ENCODE peak calls at places on chromosomes 1 and 21, in seven cellular contexts. L is SJSA1; Y is fibroblast of lung; C is CD4-positive, CD25-positive, alpha-beta regulatory T cell; U is tibial nerve; A is H9; T is IMR-90. K is an unnamed sample.

GRCh38 chr1:109295712-109296415 is 10.9 kb downstream of the MYBPHL start:
- DNase-seq in A (peak), L (no peak), U (no peak), T (no peak), C (no peak), Y (no peak), K (no peak)

GRCh38 chr1:162056043-162056442 is 13.4 kb upstream of the NOS1AP start:
- DNase-seq in T (peak), Y (peak), A (peak), U (peak), L (peak), C (peak), K (peak)

GRCh38 chr1:248838357-248839167 is 538 bp downstream of the ZNF672 start:
- DNase-seq in C (peak), L (peak), Y (peak), U (peak), A (peak), T (peak), K (peak)

GRCh38 chr1:245216356-245217110 is 61.7 kb downstream of the KIF26B start:
- DNase-seq in C (no peak), L (peak), A (no peak), U (no peak), T (no peak), Y (no peak), K (no peak)

GRCh38 chr21:17613242-17613676 is 558 bp upstream of the BTG3 start:
- DNase-seq in U (peak), C (peak), T (no peak), Y (peak), A (no peak), L (no peak), K (no peak)

GRCh38 chr1:109149874-109150601 is 36.1 kb downstream of the ELAPOR1 start:
- DNase-seq in U (no peak), A (no peak), Y (no peak), C (no peak), L (no peak), T (no peak), K (no peak)

GRCh38 chr1:226111865-226112395 is 49.4 kb downstream of the H3-3A start:
- DNase-seq in A (no peak), U (no peak), Y (no peak), L (peak), T (no peak), C (no peak), K (no peak)

GRCh38 chr1:45906883-45907282 is 103.5 kb downstream of the MAST2 start:
- DNase-seq in Y (no peak), T (no peak), U (no peak), L (no peak), C (no peak), A (no peak), K (no peak)

GRCh38 chr21:45954271-45954670 is 27.3 kb upstream of the COL6A1 start:
- DNase-seq in L (no peak), Y (no peak), A (peak), U (no peak), C (no peak), T (no peak), K (no peak)

GRCh38 chr1:6956488-6957159 is 171.4 kb downstream of the CAMTA1 start:
- DNase-seq in T (no peak), Y (no peak), U (no peak), L (no peak), C (no peak), A (peak), K (no peak)

GRCh38 chr1:42259059-42259738 is 75.8 kb downstream of the FOXJ3 start:
- DNase-seq in Y (peak), L (no peak), U (no peak), A (no peak), T (peak), C (no peak), K (no peak)

GRCh38 chr1:156226116-156226538 is 13.3 kb downstream of the PMF1 start:
- DNase-seq in L (no peak), U (no peak), T (no peak), C (no peak), A (no peak), Y (no peak), K (no peak)

GRCh38 chr1:183911285-183911684 is 106.4 kb downstream of the RGL1 start:
- DNase-seq in T (no peak), U (no peak), L (no peak), C (no peak), Y (no peak), A (no peak), K (no peak)

GRCh38 chr21:44071359-44072104 is 35.7 kb upstream of the PWP2 start:
- DNase-seq in U (no peak), T (no peak), A (no peak), L (no peak), C (no peak), Y (no peak), K (no peak)

GRCh38 chr1:32780628-32781267 is 36.4 kb downstream of the YARS1 start:
- DNase-seq in L (no peak), Y (no peak), U (no peak), A (no peak), C (no peak), T (no peak), K (no peak)

GRCh38 chr1:82625562-82625961 is 824.8 kb downstream of the ADGRL2 start:
- DNase-seq in L (no peak), Y (no peak), C (no peak), U (no peak), A (no peak), T (no peak), K (no peak)

GRCh38 chr21:38861006-38861405 is 55.3 kb downstream of the ETS2 start:
- DNase-seq in A (no peak), U (no peak), C (no peak), Y (peak), L (no peak), T (no peak), K (no peak)

GRCh38 chr1:151334822-151335221 is 7.6 kb upstream of the PI4KB start:
- DNase-seq in C (no peak), T (no peak), L (no peak), A (no peak), U (no peak), Y (no peak), K (no peak)

GRCh38 chr1:4305526-4306301 is 348.7 kb upstream of the AJAP1 start:
- DNase-seq in A (peak), T (no peak), L (no peak), C (no peak), Y (no peak), U (no peak), K (no peak)

GRCh38 chr1:246142320-246142893 is 364.7 kb downstream of the SMYD3 start:
- DNase-seq in A (no peak), T (peak), C (no peak), Y (peak), U (no peak), L (peak), K (no peak)

GRCh38 chr1:65020774-65021173 is 54.4 kb upstream of the JAK1 start:
- DNase-seq in T (peak), Y (no peak), A (no peak), L (no peak), C (no peak), U (no peak), K (no peak)

GRCh38 chr1:17161137-17161700 is 42.0 kb upstream of the PADI2 start:
- DNase-seq in C (no peak), L (no peak), U (no peak), A (no peak), T (peak), Y (no peak), K (no peak)

GRCh38 chr21:45030637-45031218 is 43.7 kb upstream of the ADARB1 start:
- DNase-seq in Y (no peak), A (peak), L (no peak), C (no peak), U (peak), T (no peak), K (no peak)

GRCh38 chr1:213409208-213409631 is 358.2 kb downstream of the RPS6KC1 start:
- DNase-seq in L (no peak), Y (no peak), T (no peak), U (no peak), A (no peak), C (no peak), K (no peak)

GRCh38 chr1:153842006-153842471 is 66.8 kb downstream of the SLC27A3 start:
- DNase-seq in U (no peak), L (no peak), C (no peak), Y (peak), T (peak), A (no peak), K (no peak)

GRCh38 chr21:44295646-44296045 is 4.2 kb upstream of the PFKL start:
- DNase-seq in C (no peak), U (no peak), T (no peak), L (no peak), A (no peak), Y (no peak), K (no peak)

GRCh38 chr1:202011994-202012393 is 1.6 kb downstream of the ELF3 start:
- DNase-seq in L (no peak), Y (no peak), C (no peak), T (no peak), U (no peak), A (no peak), K (no peak)

GRCh38 chr1:3146907-3147306 is 77.9 kb downstream of the PRDM16 start:
- DNase-seq in A (no peak), Y (no peak), C (no peak), L (no peak), U (no peak), T (no peak), K (no peak)

GRCh38 chr21:38806153-38806941 is 618 bp downstream of the ETS2 start:
- DNase-seq in A (no peak), Y (peak), C (peak), L (no peak), T (no peak), U (no peak), K (no peak)

GRCh38 chr1:167501513-167502191 is 16.7 kb downstream of the CD247 start:
- DNase-seq in T (no peak), C (no peak), U (no peak), A (no peak), L (no peak), Y (no peak), K (no peak)

GRCh38 chr1:11458811-11459275 is 20.1 kb upstream of the DISP3 start:
- DNase-seq in Y (no peak), L (no peak), U (no peak), C (no peak), T (no peak), A (no peak), K (no peak)

GRCh38 chr1:42279055-42279454 is 56.0 kb downstream of the FOXJ3 start:
- DNase-seq in A (no peak), L (no peak), T (no peak), C (no peak), Y (no peak), U (no peak), K (no peak)

GRCh38 chr1:6171546-6172124 is 8.5 kb downstream of the CHD5 start:
- DNase-seq in L (no peak), Y (no peak), C (no peak), U (no peak), A (peak), T (no peak), K (no peak)

GRCh38 chr1:88683516-88683847 is 591 bp upstream of the PKN2 start:
- DNase-seq in U (no peak), C (peak), T (peak), L (no peak), A (no peak), Y (peak), K (peak)

GRCh38 chr1:38839363-38839762 is 20.2 kb downstream of the RRAGC start:
- DNase-seq in C (no peak), U (no peak), Y (no peak), T (no peak), L (no peak), A (no peak), K (no peak)

GRCh38 chr1:116375884-116376733 is 3.1 kb downstream of the ATP1A1 start:
- DNase-seq in C (peak), T (peak), Y (peak), U (peak), A (peak), L (peak), K (no peak)

GRCh38 chr21:29145354-29145782 is 14.9 kb downstream of the MAP3K7CL start:
- DNase-seq in C (no peak), Y (peak), A (no peak), U (no peak), T (peak), L (peak), K (no peak)

GRCh38 chr1:245704765-245705164 is 550.0 kb downstream of the KIF26B start:
- DNase-seq in Y (peak), L (peak), T (peak), A (peak), C (no peak), U (no peak), K (no peak)

GRCh38 chr1:151131832-151132675 is 14.4 kb downstream of the SEMA6C start:
- DNase-seq in C (no peak), L (no peak), T (no peak), U (no peak), A (peak), Y (peak), K (no peak)

DNA sequence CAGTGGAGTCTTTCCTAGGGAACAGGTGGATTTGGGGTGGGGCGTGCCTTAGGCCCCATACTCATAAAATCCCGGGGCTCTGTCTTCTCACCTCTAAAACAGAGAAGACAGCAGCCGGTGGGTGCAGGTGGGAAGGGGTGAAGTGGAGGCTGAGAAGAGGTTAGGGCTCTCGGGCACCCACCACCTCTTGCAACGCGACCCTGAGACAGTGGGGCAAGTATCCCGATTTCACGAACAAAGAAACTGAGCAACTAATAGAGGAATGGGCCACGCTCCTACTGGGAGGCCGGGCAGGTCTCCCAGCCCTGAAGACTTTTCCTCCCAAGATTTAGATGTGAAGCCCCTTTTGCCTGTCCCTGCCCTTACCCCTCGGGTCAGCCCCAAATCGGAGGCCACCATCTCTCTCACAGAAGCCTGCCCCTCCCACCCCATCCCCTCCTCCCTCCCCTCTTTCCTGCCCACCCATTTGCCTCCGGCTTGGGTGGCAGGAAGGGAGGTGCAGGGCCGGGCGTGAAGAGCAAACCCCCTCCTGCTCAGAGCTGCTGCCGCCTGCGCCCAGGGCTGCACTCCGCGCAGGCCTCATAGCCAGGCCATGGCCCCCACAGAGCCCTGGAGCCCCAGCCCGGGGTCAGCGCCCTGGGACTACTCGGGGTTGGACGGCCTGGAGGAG is at the start of gene GPR25:
- DNase-seq in Y (no peak), U (no peak), A (no peak), T (no peak), L (no peak), C (no peak), K (no peak)
- H3K27ac ChIP-seq in Y (no peak), U (no peak), A (no peak), T (no peak), L (no peak), C (no peak), K (peak)

DNA sequence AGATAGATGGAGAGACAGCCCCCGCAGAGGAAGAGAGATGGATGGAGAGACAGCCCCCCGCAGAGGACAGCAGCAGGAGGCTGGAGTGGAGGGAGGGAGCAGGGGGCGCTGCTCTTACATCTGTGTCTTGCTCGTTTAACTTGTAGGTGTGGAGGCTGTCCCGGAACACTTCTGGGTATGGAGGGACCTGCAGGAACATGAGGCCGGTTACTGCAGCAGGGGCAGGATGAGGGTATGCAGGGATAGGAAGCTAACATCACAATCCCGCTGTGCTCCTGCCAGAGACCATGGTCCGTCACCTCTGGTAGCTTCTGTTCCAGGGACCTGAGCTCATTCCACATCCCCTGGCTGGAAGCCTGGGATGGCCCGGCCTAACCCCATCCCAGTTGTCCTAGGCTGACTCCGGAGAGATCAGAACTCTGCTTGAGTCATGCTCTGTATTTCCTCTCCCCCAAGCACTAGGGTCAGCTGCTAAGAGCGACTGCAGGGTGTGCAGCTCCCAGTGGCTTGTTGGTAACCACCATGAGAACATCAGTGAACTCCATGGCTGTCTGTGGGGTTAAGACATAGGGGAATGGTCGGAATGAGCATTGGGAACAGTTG is 36.7 kb upstream of the GOLT1A start:
- DNase-seq in Y (no peak), T (peak), L (no peak), U (no peak), C (no peak), A (no peak), K (no peak)
- H3K27ac ChIP-seq in Y (no peak), T (no peak), L (no peak), U (no peak), C (no peak), A (no peak), K (no peak)

GRCh38 chr1:147211577-147211976 is 13.6 kb downstream of the FMO5 start:
- DNase-seq in L (no peak), A (no peak), U (no peak), C (no peak), T (no peak), Y (no peak), K (no peak)

GRCh38 chr1:147214842-147215539 is 10.1 kb downstream of the FMO5 start:
- DNase-seq in A (no peak), Y (peak), T (no peak), C (no peak), L (no peak), U (no peak), K (no peak)

GRCh38 chr1:147217142-147217541 is 8.0 kb downstream of the FMO5 start:
- DNase-seq in L (no peak), C (no peak), U (no peak), T (no peak), Y (no peak), A (no peak), K (no peak)

GRCh38 chr1:147213271-147213670 is 11.9 kb downstream of the FMO5 start:
- DNase-seq in Y (no peak), L (no peak), A (no peak), T (no peak), U (no peak), C (no peak), K (no peak)

DNA sequence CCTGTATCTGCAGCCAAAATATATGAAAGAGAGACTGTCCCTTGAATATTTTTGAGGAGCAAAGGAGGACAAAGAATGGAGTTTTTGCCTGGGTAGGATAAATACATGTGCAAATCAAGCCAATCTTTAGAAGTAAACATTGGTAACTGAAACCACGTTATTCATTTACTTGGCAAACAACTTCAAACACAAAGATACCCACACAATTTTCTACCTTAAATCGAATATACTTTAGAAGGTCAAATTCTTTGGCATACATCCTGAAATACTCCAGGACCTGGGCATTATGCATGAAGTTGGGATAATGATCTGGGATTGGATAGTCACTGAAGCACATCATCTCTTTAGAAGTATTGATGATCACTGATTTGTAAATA is 9.6 kb downstream of the FMO5 start:
- DNase-seq in U (no peak), L (no peak), T (no peak), A (no peak), Y (no peak), C (no peak), K (no peak)
- H3K27ac ChIP-seq in U (no peak), L (no peak), T (no peak), A (no peak), Y (no peak), C (no peak), K (no peak)

GRCh38 chr1:223825767-223826461 is 19.8 kb downstream of the TP53BP2 start:
- DNase-seq in T (no peak), Y (no peak), C (no peak), A (no peak), L (no peak), U (no peak), K (no peak)
- H3K27ac ChIP-seq in T (no peak), Y (no peak), C (no peak), A (no peak), L (no peak), U (no peak), K (no peak)